ENCODE peak calls at places on chromosome 5, in seven cellular contexts. One of them, this sample, is unnamed.

GRCh38 chr5:139638736-139639618 is 9.2 kb upstream of the CXXC5 start:
- DNase-seq in K562: peak
- DNase-seq in naive thymus-derived CD8-positive, alpha-beta T cell: no peak
- DNase-seq in activated naive CD8-positive, alpha-beta T cell treated with anti-CD3 and anti-CD28 coated beads for 36 hours: no peak
- DNase-seq in GM12865: peak
- DNase-seq in NCI-H1930: no peak
- DNase-seq in prostate gland: no peak
- DNase-seq in this sample: no peak

GRCh38 chr5:177310332-177310731 is 1.4 kb downstream of the MXD3 start:
- DNase-seq in NCI-H1930: no peak
- DNase-seq in GM12865: no peak
- DNase-seq in activated naive CD8-positive, alpha-beta T cell treated with anti-CD3 and anti-CD28 coated beads for 36 hours: no peak
- DNase-seq in K562: no peak
- DNase-seq in prostate gland: no peak
- DNase-seq in naive thymus-derived CD8-positive, alpha-beta T cell: no peak
- DNase-seq in this sample: no peak

GRCh38 chr5:82758881-82759280 is 318.3 kb downstream of the TMEM167A start:
- DNase-seq in activated naive CD8-positive, alpha-beta T cell treated with anti-CD3 and anti-CD28 coated beads for 36 hours: no peak
- DNase-seq in GM12865: no peak
- DNase-seq in NCI-H1930: no peak
- DNase-seq in K562: no peak
- DNase-seq in naive thymus-derived CD8-positive, alpha-beta T cell: no peak
- DNase-seq in prostate gland: no peak
- DNase-seq in this sample: no peak

GRCh38 chr5:135605221-135605620 is 26.4 kb upstream of the CXCL14 start:
- DNase-seq in naive thymus-derived CD8-positive, alpha-beta T cell: no peak
- DNase-seq in K562: no peak
- DNase-seq in activated naive CD8-positive, alpha-beta T cell treated with anti-CD3 and anti-CD28 coated beads for 36 hours: no peak
- DNase-seq in GM12865: no peak
- DNase-seq in prostate gland: no peak
- DNase-seq in NCI-H1930: no peak
- DNase-seq in this sample: no peak

GRCh38 chr5:125928663-125929062 is 494.5 kb upstream of the GRAMD2B start:
- DNase-seq in activated naive CD8-positive, alpha-beta T cell treated with anti-CD3 and anti-CD28 coated beads for 36 hours: no peak
- DNase-seq in K562: no peak
- DNase-seq in GM12865: no peak
- DNase-seq in NCI-H1930: no peak
- DNase-seq in prostate gland: no peak
- DNase-seq in naive thymus-derived CD8-positive, alpha-beta T cell: no peak
- DNase-seq in this sample: no peak

GRCh38 chr5:105544300-105544699 is 1981.7 kb upstream of the NUDT12 start:
- DNase-seq in prostate gland: no peak
- DNase-seq in activated naive CD8-positive, alpha-beta T cell treated with anti-CD3 and anti-CD28 coated beads for 36 hours: no peak
- DNase-seq in naive thymus-derived CD8-positive, alpha-beta T cell: no peak
- DNase-seq in NCI-H1930: no peak
- DNase-seq in GM12865: no peak
- DNase-seq in K562: no peak
- DNase-seq in this sample: no peak

GRCh38 chr5:114789773-114790402 is 379.8 kb downstream of the TRIM36 start:
- DNase-seq in K562: peak
- DNase-seq in activated naive CD8-positive, alpha-beta T cell treated with anti-CD3 and anti-CD28 coated beads for 36 hours: no peak
- DNase-seq in GM12865: peak
- DNase-seq in NCI-H1930: peak
- DNase-seq in prostate gland: no peak
- DNase-seq in naive thymus-derived CD8-positive, alpha-beta T cell: no peak
- DNase-seq in this sample: no peak

GRCh38 chr5:55903121-55903701 is 52.1 kb downstream of the IL31RA start:
- DNase-seq in naive thymus-derived CD8-positive, alpha-beta T cell: no peak
- DNase-seq in NCI-H1930: no peak
- DNase-seq in K562: peak
- DNase-seq in prostate gland: no peak
- DNase-seq in activated naive CD8-positive, alpha-beta T cell treated with anti-CD3 and anti-CD28 coated beads for 36 hours: peak
- DNase-seq in GM12865: peak
- DNase-seq in this sample: peak

This sample was measured in H54.